ENCODE peak calls at places on chromosome 9, in nine cellular contexts. H is GM12891, D is LoVo, Z is hypothalamus, N is NCI-H2171 treated with DMSO at 0.1 percent for 48 hours, C is NCI-H345, P is LHCN-M2, I is hippocampal formation, O is right atrium auricular region. A is an unnamed sample.

GRCh38 chr9:135885100-135885853 is 22.1 kb downstream of the CAMSAP1 start:
- DNase-seq in I (no peak), D (no peak), C (no peak), O (no peak), H (no peak), N (peak), Z (no peak), P (no peak), A (no peak)

GRCh38 chr9:131266301-131267229 is 9.7 kb downstream of the FAM78A start:
- DNase-seq in H (no peak), N (no peak), C (no peak), D (no peak), P (no peak), O (no peak), I (no peak), Z (no peak), A (peak)

GRCh38 chr9:110835404-110835803 is 166.8 kb downstream of the MUSK start:
- DNase-seq in O (no peak), C (no peak), H (no peak), I (no peak), N (no peak), Z (no peak), P (peak), D (peak), A (no peak)

GRCh38 chr9:115992834-115993233 is 160.8 kb upstream of the PAPPA start:
- DNase-seq in C (no peak), P (no peak), I (no peak), H (no peak), Z (no peak), O (no peak), D (no peak), N (no peak), A (no peak)

GRCh38 chr9:73441223-73441622 is 289.6 kb downstream of the ANXA1 start:
- DNase-seq in D (no peak), I (no peak), O (no peak), C (no peak), Z (no peak), P (no peak), H (no peak), N (no peak), A (no peak)

GRCh38 chr9:211557-211956 is 3.1 kb upstream of the DOCK8 start:
- DNase-seq in H (no peak), N (no peak), C (no peak), I (no peak), P (no peak), O (no peak), Z (no peak), D (no peak), A (no peak)

GRCh38 chr9:70902705-70903131 is 218.7 kb downstream of the TRPM3 start:
- DNase-seq in I (no peak), O (no peak), P (peak), N (no peak), H (no peak), D (peak), C (no peak), Z (no peak), A (no peak)

GRCh38 chr9:90894956-90895687 is 93.5 kb downstream of the SYK start:
- DNase-seq in Z (no peak), P (peak), N (no peak), C (no peak), O (no peak), H (no peak), D (no peak), I (no peak), A (no peak)

GRCh38 chr9:79868532-79869189 is 296.9 kb downstream of the TLE4 start:
- DNase-seq in Z (no peak), H (no peak), D (no peak), I (no peak), O (no peak), N (no peak), P (no peak), C (no peak), A (peak)

GRCh38 chr9:32873131-32873530 is 89.8 kb downstream of the TMEM215 start:
- DNase-seq in O (no peak), H (no peak), I (no peak), Z (no peak), D (no peak), P (no peak), N (no peak), C (no peak), A (no peak)

GRCh38 chr9:6758418-6759113 is 793 bp downstream of the KDM4C start:
- DNase-seq in H (peak), Z (peak), O (peak), I (peak), C (peak), N (peak), P (no peak), D (peak), A (peak)

GRCh38 chr9:109244179-109245132 is 76.4 kb downstream of the EPB41L4B start:
- DNase-seq in O (peak), Z (peak), N (peak), P (peak), C (peak), I (peak), D (peak), H (peak), A (peak)

GRCh38 chr9:135095470-135096407 is 8.3 kb downstream of the OLFM1 start:
- DNase-seq in C (peak), P (no peak), O (no peak), Z (no peak), I (no peak), D (no peak), N (peak), H (no peak), A (no peak)

GRCh38 chr9:129671519-129671918 is 6.1 kb downstream of the PRRX2 start:
- DNase-seq in D (no peak), C (no peak), Z (no peak), O (no peak), P (no peak), N (no peak), I (no peak), H (no peak), A (no peak)

GRCh38 chr9:84615574-84615973 is 54.0 kb upstream of the NTRK2 start:
- DNase-seq in H (no peak), C (no peak), I (no peak), Z (no peak), N (no peak), D (no peak), P (no peak), O (no peak), A (no peak)

GRCh38 chr9:84701801-84702200 is 32.3 kb downstream of the NTRK2 start:
- DNase-seq in D (no peak), I (no peak), P (no peak), C (no peak), H (no peak), O (no peak), N (no peak), Z (no peak), A (no peak)

GRCh38 chr9:134565316-134565915 is 76.2 kb upstream of the COL5A1 start:
- DNase-seq in D (no peak), I (no peak), N (no peak), O (peak), H (no peak), Z (no peak), C (no peak), P (no peak), A (no peak)

GRCh38 chr9:104802906-104803305 is 39.0 kb downstream of the NIPSNAP3B start:
- DNase-seq in D (no peak), N (peak), I (no peak), Z (no peak), P (no peak), O (no peak), H (no peak), C (no peak), A (no peak)

GRCh38 chr9:76634356-76635054 is 129.7 kb upstream of the PCA3 start:
- DNase-seq in D (no peak), H (no peak), O (no peak), N (no peak), I (no peak), P (peak), Z (no peak), C (no peak), A (no peak)

A was measured in B cell.